ENCODE peak calls at places on chromosomes 12 and 14, in four cellular contexts. H is HCT116, R is H1, M is SK-N-SH. D is an unnamed sample.

GRCh38 chr14:47539065-47539464 is 136.3 kb downstream of the MDGA2 start:
- DNase-seq in H (no peak), R (peak; percentile 53), M (no peak), D (peak; percentile 66)

GRCh38 chr12:66065146-66065545 is 65.4 kb downstream of the LLPH start:
- DNase-seq in H (no peak), R (no peak), M (no peak), D (no peak)

GRCh38 chr12:42450248-42450647 is 124.3 kb downstream of the PPHLN1 start:
- DNase-seq in M (no peak), H (no peak), R (peak; percentile 37), D (no peak)

GRCh38 chr12:52202361-52203078 is 10.7 kb upstream of the KRT80 start:
- DNase-seq in M (no peak), H (no peak), R (no peak), D (no peak)

GRCh38 chr12:45216297-45216982 is 545 bp downstream of the ANO6 start:
- DNase-seq in R (peak; percentile 74), H (no peak), M (peak; percentile 75), D (peak; percentile 60)

GRCh38 chr12:69101505-69101904 is 137.9 kb upstream of the CPSF6 start:
- DNase-seq in H (no peak), M (no peak), R (no peak), D (peak; percentile 26)

GRCh38 chr12:117874842-117875434 is 93.9 kb downstream of the KSR2 start:
- DNase-seq in M (peak; percentile 82), H (peak; percentile 57), R (peak; percentile 95), D (peak; percentile 74)

GRCh38 chr12:53174881-53175491 is 5.5 kb upstream of the ZNF740 start:
- DNase-seq in R (no peak), M (no peak), H (no peak), D (no peak)

GRCh38 chr12:123900898-123901376 is 71.7 kb downstream of the CCDC92 start:
- DNase-seq in R (peak; percentile 66), M (no peak), H (no peak), D (no peak)

GRCh38 chr12:6764011-6764828 is 1.9 kb upstream of the PTMS start:
- DNase-seq in M (peak; percentile 88), R (peak; percentile 94), H (peak; percentile 99), D (peak; percentile 62)

GRCh38 chr12:107521826-107522355 is 163.7 kb upstream of the PWP1 start:
- DNase-seq in R (no peak), H (no peak), M (no peak), D (no peak)

GRCh38 chr14:26984318-26985177 is 386.7 kb upstream of the NOVA1 start:
- DNase-seq in R (peak; percentile 64), M (peak; percentile 11), H (peak; percentile 4), D (peak; percentile 83)

GRCh38 chr14:42112108-42112507 is 505.4 kb downstream of the LRFN5 start:
- DNase-seq in M (no peak), H (no peak), R (no peak), D (no peak)

GRCh38 chr12:83827860-83828259 is 1084.7 kb downstream of the SLC6A15 start:
- DNase-seq in R (peak; percentile 51), M (no peak), H (no peak), D (no peak)

GRCh38 chr12:26971963-26972362 is 33.7 kb downstream of the FGFR1OP2 start:
- DNase-seq in R (no peak), M (no peak), H (no peak), D (no peak)

GRCh38 chr12:84497819-84498218 is 414.8 kb downstream of the SLC6A15 start:
- DNase-seq in H (peak; percentile 16), M (no peak), R (no peak), D (peak; percentile 62)

GRCh38 chr12:15966426-15966825 is 55.3 kb downstream of the DERA start:
- DNase-seq in H (no peak), M (no peak), R (no peak), D (no peak)

GRCh38 chr12:5520831-5521230 is 88.9 kb downstream of the NTF3 start:
- DNase-seq in M (no peak), H (no peak), R (peak; percentile 27), D (no peak)

GRCh38 chr14:20618328-20618749 is 23.2 kb downstream of the OR6S1 start:
- DNase-seq in M (no peak), H (no peak), R (no peak), D (peak; percentile 21)

GRCh38 chr14:61260939-61261776 is 20.0 kb downstream of the TMEM30B start:
- DNase-seq in M (no peak), H (peak; percentile 65), R (no peak), D (no peak)

GRCh38 chr14:38339704-38340103 is 83.8 kb upstream of the CLEC14A start:
- DNase-seq in R (no peak), H (no peak), M (no peak), D (no peak)

GRCh38 chr12:117400912-117401311 is 39.5 kb upstream of the NOS1 start:
- DNase-seq in H (no peak), M (no peak), R (no peak), D (no peak)

GRCh38 chr14:39593339-39593738 is 161.1 kb upstream of the FBXO33 start:
- DNase-seq in M (no peak), R (no peak), H (no peak), D (no peak)

GRCh38 chr12:131896080-131896810 is 1.8 kb downstream of the ULK1 start:
- DNase-seq in R (peak; percentile 90), H (peak; percentile 70), M (peak; percentile 92), D (peak; percentile 100)

GRCh38 chr14:32940066-32940651 is 1.5 kb downstream of the NPAS3 start:
- DNase-seq in H (no peak), R (no peak), M (no peak), D (no peak)

GRCh38 chr12:73181244-73181643 is 909.1 kb downstream of the TRHDE start:
- DNase-seq in M (no peak), H (no peak), R (no peak), D (no peak)

GRCh38 chr14:94867931-94868597 is 98.2 kb upstream of the GSC start:
- DNase-seq in H (no peak), R (no peak), M (no peak), D (no peak)

GRCh38 chr12:95182868-95183415 is 34.3 kb downstream of the FGD6 start:
- DNase-seq in H (peak; percentile 92), M (no peak), R (no peak), D (no peak)

DNA sequence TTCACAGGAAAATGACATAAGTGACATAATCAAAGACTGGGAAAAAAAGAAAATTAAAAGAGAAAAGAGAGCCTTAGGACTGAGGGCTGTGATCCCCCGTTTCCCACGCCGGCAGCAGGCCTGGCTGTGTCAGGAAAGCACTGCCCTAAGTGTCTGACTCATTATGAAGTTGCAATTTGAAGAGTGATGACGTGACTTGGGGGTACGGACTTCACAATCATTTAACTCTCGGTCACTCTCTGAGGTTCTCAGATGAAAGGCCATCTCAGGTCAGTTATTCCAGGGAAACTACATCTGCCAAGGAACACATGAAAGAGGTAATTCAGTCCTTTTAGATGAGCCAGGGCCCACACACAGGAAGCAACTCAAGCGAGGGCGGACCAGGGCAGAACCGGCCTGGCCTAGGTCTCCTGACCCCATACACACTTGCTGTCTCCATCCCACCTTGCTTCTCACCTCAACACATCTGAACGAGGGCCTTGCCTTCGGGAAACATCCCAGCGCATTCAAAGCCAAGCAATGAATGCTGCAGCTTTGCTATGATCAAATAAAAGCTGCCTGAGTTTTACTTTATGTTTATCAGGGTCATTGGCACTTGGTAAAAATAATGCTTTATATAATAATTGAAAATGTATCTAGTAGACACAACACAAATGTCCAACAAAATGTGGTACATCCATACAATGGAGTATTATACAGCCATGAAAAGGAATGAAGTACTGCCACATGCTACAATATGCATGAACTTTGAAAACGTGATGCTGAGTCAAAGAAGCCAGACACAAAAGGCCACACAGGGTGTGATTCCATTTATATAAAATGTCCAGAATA is 2.7 kb downstream of the SSH1 start:
- DNase-seq in H (peak; percentile 98), R (no peak), M (no peak), D (no peak)
- TF ChIP-seq JUND in H (no peak), R (no peak), M (peak; percentile 63), D (no peak)

DNA sequence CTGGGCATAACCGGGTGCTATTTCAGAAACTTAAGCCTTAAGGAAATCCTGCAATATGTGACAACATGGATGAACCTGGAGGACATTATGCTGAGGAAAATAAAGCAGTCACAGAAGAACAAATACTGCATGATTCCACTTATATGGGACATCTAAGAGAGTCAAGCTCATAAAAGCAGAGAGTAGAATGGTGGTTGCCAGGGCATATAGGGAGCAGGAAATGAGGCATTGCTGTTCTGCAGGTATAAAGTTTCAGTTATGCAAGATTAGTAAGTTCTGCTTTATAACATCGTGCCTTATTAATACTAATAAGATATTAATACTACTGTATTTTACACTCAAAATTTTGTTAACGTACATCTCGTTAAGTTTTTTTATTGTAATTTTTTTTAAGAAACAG is 124.2 kb upstream of the ATF1 start:
- DNase-seq in M (no peak), H (no peak), R (no peak), D (no peak)
- TF ChIP-seq JUND in M (no peak), H (no peak), R (no peak), D (no peak)

GRCh38 chr12:122166422-122167327 is 7.3 kb downstream of the IL31 start:
- DNase-seq in H (no peak), R (no peak), M (no peak), D (no peak)
- TF ChIP-seq JUND in H (no peak), R (no peak), M (no peak), D (no peak)

GRCh38 chr12:115993715-115994114 is 283.8 kb downstream of the MED13L start:
- DNase-seq in H (no peak), R (no peak), M (no peak), D (no peak)

GRCh38 chr12:115998789-115999478 is 278.6 kb downstream of the MED13L start:
- DNase-seq in H (no peak), R (no peak), M (no peak), D (no peak)

GRCh38 chr12:115999582-115999981 is 277.9 kb downstream of the MED13L start:
- DNase-seq in H (no peak), M (no peak), R (no peak), D (no peak)

GRCh38 chr12:116000252-116000651 is 277.2 kb downstream of the MED13L start:
- DNase-seq in R (no peak), H (no peak), M (no peak), D (no peak)

DNA sequence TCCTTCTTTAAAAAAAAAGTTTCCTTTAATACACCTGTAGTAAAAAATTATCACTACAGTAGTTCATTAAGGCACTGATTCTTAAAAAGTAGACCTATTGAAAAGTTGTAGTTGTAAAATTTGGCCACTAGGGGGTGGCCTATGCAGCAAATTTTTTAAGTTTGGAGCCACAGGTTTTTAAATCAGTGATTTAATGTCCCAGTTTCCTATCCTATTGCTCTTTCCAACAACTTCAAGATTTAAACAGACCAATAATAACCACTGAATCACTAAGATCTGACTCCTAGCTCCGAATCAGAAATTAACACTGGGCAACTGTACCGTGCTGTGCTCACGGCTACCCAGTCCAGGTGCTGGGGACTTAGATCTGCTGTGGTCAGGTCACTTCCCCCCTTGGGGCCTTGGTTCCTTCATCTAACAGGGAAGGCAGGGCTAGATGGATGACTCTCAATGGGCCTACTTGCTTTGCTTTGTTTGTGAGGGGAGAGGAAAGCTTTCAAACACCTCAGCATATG is 279.3 kb downstream of the MED13L start:
- DNase-seq in H (peak; percentile 32), M (peak; percentile 27), R (peak; percentile 61), D (no peak)
- TF ChIP-seq JUND in H (no peak), M (no peak), R (no peak), D (no peak)